ENCODE peak calls at places on chromosomes 12 and 14, in eight cellular contexts. One of them, this sample, is unnamed.
A peak's percentile ranks its signal among the peaks of the same experiment; 100 is the strongest.

GRCh38 chr12:80805106-80805505 is 88.4 kb downstream of the MYF5 start:
- DNase-seq in WERI-Rb-1: no peak
- DNase-seq in naive thymus-derived CD8-positive, alpha-beta T cell: no peak
- DNase-seq in adipocyte: no peak
- DNase-seq in iPS-NIHi11: no peak
- DNase-seq in posterior cingulate gyrus: no peak
- DNase-seq in ovary: no peak
- DNase-seq in heart left ventricle: no peak
- DNase-seq in this sample: no peak

GRCh38 chr12:112978163-112979081 is at the start of gene OAS2:
- DNase-seq in ovary: peak; percentile 23
- DNase-seq in iPS-NIHi11: no peak
- DNase-seq in WERI-Rb-1: no peak
- DNase-seq in heart left ventricle: peak; percentile 64
- DNase-seq in posterior cingulate gyrus: no peak
- DNase-seq in adipocyte: peak; percentile 69
- DNase-seq in naive thymus-derived CD8-positive, alpha-beta T cell: peak; percentile 88
- DNase-seq in this sample: peak; percentile 86

GRCh38 chr12:111066744-111067437 is 146.5 kb upstream of the MYL2 start:
- DNase-seq in iPS-NIHi11: peak; percentile 66
- DNase-seq in ovary: no peak
- DNase-seq in WERI-Rb-1: no peak
- DNase-seq in naive thymus-derived CD8-positive, alpha-beta T cell: no peak
- DNase-seq in heart left ventricle: no peak
- DNase-seq in adipocyte: no peak
- DNase-seq in posterior cingulate gyrus: no peak
- DNase-seq in this sample: no peak

GRCh38 chr14:67487937-67488893 is at the start of gene TMEM229B:
- DNase-seq in WERI-Rb-1: no peak
- DNase-seq in adipocyte: no peak
- DNase-seq in naive thymus-derived CD8-positive, alpha-beta T cell: peak; percentile 87
- DNase-seq in posterior cingulate gyrus: no peak
- DNase-seq in heart left ventricle: peak; percentile 46
- DNase-seq in ovary: no peak
- DNase-seq in iPS-NIHi11: no peak
- DNase-seq in this sample: peak; percentile 88

GRCh38 chr12:97801471-97802045 is 339.0 kb downstream of the RMST start:
- DNase-seq in heart left ventricle: no peak
- DNase-seq in naive thymus-derived CD8-positive, alpha-beta T cell: no peak
- DNase-seq in adipocyte: no peak
- DNase-seq in iPS-NIHi11: no peak
- DNase-seq in WERI-Rb-1: no peak
- DNase-seq in ovary: no peak
- DNase-seq in posterior cingulate gyrus: no peak
- DNase-seq in this sample: no peak

GRCh38 chr12:108955225-108955835 is 65.5 kb downstream of the SVOP start:
- DNase-seq in WERI-Rb-1: peak; percentile 85
- DNase-seq in naive thymus-derived CD8-positive, alpha-beta T cell: no peak
- DNase-seq in ovary: no peak
- DNase-seq in heart left ventricle: peak; percentile 55
- DNase-seq in iPS-NIHi11: peak; percentile 11
- DNase-seq in adipocyte: no peak
- DNase-seq in posterior cingulate gyrus: peak; percentile 26
- DNase-seq in this sample: no peak

GRCh38 chr12:19894049-19894448 is 454.8 kb downstream of the AEBP2 start:
- DNase-seq in ovary: no peak
- DNase-seq in naive thymus-derived CD8-positive, alpha-beta T cell: no peak
- DNase-seq in posterior cingulate gyrus: no peak
- DNase-seq in adipocyte: peak; percentile 69
- DNase-seq in heart left ventricle: no peak
- DNase-seq in WERI-Rb-1: no peak
- DNase-seq in iPS-NIHi11: no peak
- DNase-seq in this sample: peak; percentile 12

GRCh38 chr12:93638954-93639353 is 38.2 kb upstream of the CRADD start:
- DNase-seq in ovary: no peak
- DNase-seq in naive thymus-derived CD8-positive, alpha-beta T cell: no peak
- DNase-seq in adipocyte: no peak
- DNase-seq in iPS-NIHi11: no peak
- DNase-seq in heart left ventricle: no peak
- DNase-seq in posterior cingulate gyrus: no peak
- DNase-seq in WERI-Rb-1: peak; percentile 47
- DNase-seq in this sample: no peak

GRCh38 chr14:68843471-68844209 is 50.8 kb upstream of the ZFP36L1 start:
- DNase-seq in adipocyte: peak; percentile 86
- DNase-seq in ovary: peak; percentile 71
- DNase-seq in iPS-NIHi11: peak; percentile 82
- DNase-seq in WERI-Rb-1: peak; percentile 78
- DNase-seq in naive thymus-derived CD8-positive, alpha-beta T cell: peak; percentile 71
- DNase-seq in posterior cingulate gyrus: peak; percentile 69
- DNase-seq in heart left ventricle: peak; percentile 78
- DNase-seq in this sample: peak; percentile 73

GRCh38 chr12:79782197-79782890 is 91.6 kb upstream of the PAWR start:
- DNase-seq in WERI-Rb-1: no peak
- DNase-seq in adipocyte: peak; percentile 76
- DNase-seq in iPS-NIHi11: no peak
- DNase-seq in heart left ventricle: no peak
- DNase-seq in posterior cingulate gyrus: no peak
- DNase-seq in naive thymus-derived CD8-positive, alpha-beta T cell: no peak
- DNase-seq in ovary: no peak
- DNase-seq in this sample: no peak

GRCh38 chr12:93167841-93168492 is 209.8 kb upstream of the NUDT4 start:
- DNase-seq in adipocyte: no peak
- DNase-seq in heart left ventricle: no peak
- DNase-seq in WERI-Rb-1: no peak
- DNase-seq in posterior cingulate gyrus: no peak
- DNase-seq in naive thymus-derived CD8-positive, alpha-beta T cell: no peak
- DNase-seq in ovary: no peak
- DNase-seq in iPS-NIHi11: peak; percentile 36
- DNase-seq in this sample: peak; percentile 54

GRCh38 chr12:131613186-131613585 is 97.7 kb upstream of the SFSWAP start:
- DNase-seq in posterior cingulate gyrus: no peak
- DNase-seq in ovary: no peak
- DNase-seq in iPS-NIHi11: no peak
- DNase-seq in adipocyte: no peak
- DNase-seq in naive thymus-derived CD8-positive, alpha-beta T cell: no peak
- DNase-seq in heart left ventricle: no peak
- DNase-seq in WERI-Rb-1: no peak
- DNase-seq in this sample: no peak

GRCh38 chr14:65096323-65097089 is 5.8 kb downstream of the MAX start:
- DNase-seq in iPS-NIHi11: no peak
- DNase-seq in adipocyte: peak; percentile 17
- DNase-seq in WERI-Rb-1: no peak
- DNase-seq in heart left ventricle: no peak
- DNase-seq in naive thymus-derived CD8-positive, alpha-beta T cell: no peak
- DNase-seq in ovary: peak; percentile 27
- DNase-seq in posterior cingulate gyrus: no peak
- DNase-seq in this sample: no peak

GRCh38 chr14:104707629-104708595 is 16.1 kb upstream of the ADSS1 start:
- DNase-seq in iPS-NIHi11: no peak
- DNase-seq in posterior cingulate gyrus: no peak
- DNase-seq in WERI-Rb-1: no peak
- DNase-seq in ovary: no peak
- DNase-seq in naive thymus-derived CD8-positive, alpha-beta T cell: no peak
- DNase-seq in heart left ventricle: no peak
- DNase-seq in adipocyte: no peak
- DNase-seq in this sample: no peak

GRCh38 chr14:68146812-68147211 is 327.2 kb downstream of the RAD51B start:
- DNase-seq in WERI-Rb-1: no peak
- DNase-seq in posterior cingulate gyrus: no peak
- DNase-seq in adipocyte: peak; percentile 97
- DNase-seq in iPS-NIHi11: peak; percentile 13
- DNase-seq in heart left ventricle: no peak
- DNase-seq in ovary: no peak
- DNase-seq in naive thymus-derived CD8-positive, alpha-beta T cell: no peak
- DNase-seq in this sample: no peak

GRCh38 chr12:43891856-43892574 is 56.1 kb downstream of the TMEM117 start:
- DNase-seq in ovary: no peak
- DNase-seq in heart left ventricle: no peak
- DNase-seq in naive thymus-derived CD8-positive, alpha-beta T cell: no peak
- DNase-seq in iPS-NIHi11: no peak
- DNase-seq in WERI-Rb-1: no peak
- DNase-seq in posterior cingulate gyrus: no peak
- DNase-seq in adipocyte: no peak
- DNase-seq in this sample: no peak

GRCh38 chr12:114780746-114781399 is 96.9 kb upstream of the TBX3 start:
- DNase-seq in naive thymus-derived CD8-positive, alpha-beta T cell: no peak
- DNase-seq in heart left ventricle: no peak
- DNase-seq in ovary: no peak
- DNase-seq in posterior cingulate gyrus: no peak
- DNase-seq in adipocyte: no peak
- DNase-seq in iPS-NIHi11: no peak
- DNase-seq in WERI-Rb-1: no peak
- DNase-seq in this sample: no peak

GRCh38 chr12:99521664-99522063 is 125.9 kb upstream of the GARIN6 start:
- DNase-seq in naive thymus-derived CD8-positive, alpha-beta T cell: no peak
- DNase-seq in ovary: no peak
- DNase-seq in heart left ventricle: no peak
- DNase-seq in adipocyte: no peak
- DNase-seq in WERI-Rb-1: no peak
- DNase-seq in posterior cingulate gyrus: no peak
- DNase-seq in iPS-NIHi11: no peak
- DNase-seq in this sample: no peak

GRCh38 chr12:113898466-113898865 is 67.7 kb downstream of the RBM19 start:
- DNase-seq in iPS-NIHi11: no peak
- DNase-seq in heart left ventricle: no peak
- DNase-seq in adipocyte: no peak
- DNase-seq in posterior cingulate gyrus: no peak
- DNase-seq in naive thymus-derived CD8-positive, alpha-beta T cell: no peak
- DNase-seq in WERI-Rb-1: no peak
- DNase-seq in ovary: no peak
- DNase-seq in this sample: no peak

GRCh38 chr14:81633496-81633895 is 99.8 kb upstream of the SEL1L start:
- DNase-seq in adipocyte: no peak
- DNase-seq in naive thymus-derived CD8-positive, alpha-beta T cell: no peak
- DNase-seq in iPS-NIHi11: no peak
- DNase-seq in WERI-Rb-1: no peak
- DNase-seq in heart left ventricle: no peak
- DNase-seq in posterior cingulate gyrus: no peak
- DNase-seq in ovary: no peak
- DNase-seq in this sample: no peak